ENCODE peak calls at places on chromosomes 3 and 15, in seven cellular contexts. Q is AG10803, B is transverse colon, D is foreskin fibroblast, M is A673, P is endothelial cell, C is tibial nerve. V is an unnamed sample.

GRCh38 chr15:28014623-28015200 is 84.4 kb downstream of the OCA2 start:
- DNase-seq in C (no peak), P (no peak), Q (no peak), B (no peak), D (no peak), M (no peak), V (no peak)

GRCh38 chr3:32421991-32422859 is 30.6 kb downstream of the CMTM7 start:
- DNase-seq in M (peak; percentile 92), D (peak; percentile 88), Q (peak; percentile 90), B (peak; percentile 91), P (no peak), C (peak; percentile 84), V (peak; percentile 96)

GRCh38 chr3:127170794-127171193 is 22.1 kb upstream of the PRR23E start:
- DNase-seq in P (no peak), Q (peak; percentile 67), M (no peak), D (peak; percentile 51), C (no peak), B (no peak), V (peak; percentile 43)

GRCh38 chr3:37922721-37923575 is 61.3 kb downstream of the CTDSPL start:
- DNase-seq in M (no peak), D (peak; percentile 49), P (no peak), C (no peak), B (no peak), Q (peak; percentile 78), V (no peak)

GRCh38 chr3:177350051-177350565 is 152.8 kb upstream of the TBL1XR1 start:
- DNase-seq in D (no peak), P (no peak), M (no peak), C (no peak), Q (no peak), B (no peak), V (no peak)

GRCh38 chr15:34122771-34123183 is 20.9 kb downstream of the PGBD4 start:
- DNase-seq in M (peak; percentile 69), D (peak; percentile 91), C (no peak), B (no peak), Q (peak; percentile 75), P (no peak), V (peak; percentile 29)

GRCh38 chr3:127667119-127667681 is 5.6 kb upstream of the ABTB1 start:
- DNase-seq in M (no peak), C (no peak), B (no peak), P (no peak), Q (no peak), D (no peak), V (no peak)

GRCh38 chr15:77507151-77507847 is 86.6 kb downstream of the HMG20A start:
- DNase-seq in Q (no peak), B (peak; percentile 64), C (peak; percentile 45), M (no peak), P (no peak), D (no peak), V (peak; percentile 87)

GRCh38 chr3:38232701-38233100 is 32.9 kb upstream of the SLC22A13 start:
- DNase-seq in Q (no peak), C (no peak), D (no peak), B (no peak), P (no peak), M (no peak), V (no peak)

GRCh38 chr15:35698331-35698730 is 152.4 kb upstream of the DPH6 start:
- DNase-seq in B (no peak), Q (no peak), P (no peak), D (no peak), C (no peak), M (no peak), V (no peak)

GRCh38 chr15:35696767-35697231 is 150.8 kb upstream of the DPH6 start:
- DNase-seq in C (no peak), Q (peak; percentile 62), B (no peak), P (no peak), M (peak; percentile 70), D (peak; percentile 71), V (no peak)

GRCh38 chr15:35698978-35699377 is 153.0 kb upstream of the DPH6 start:
- DNase-seq in D (no peak), P (no peak), Q (no peak), B (no peak), M (no peak), C (no peak), V (no peak)

GRCh38 chr15:35695002-35695401 is 149.0 kb upstream of the DPH6 start:
- DNase-seq in C (no peak), M (no peak), P (no peak), Q (no peak), B (no peak), D (no peak), V (no peak)

GRCh38 chr15:35697549-35698299 is 151.8 kb upstream of the DPH6 start:
- DNase-seq in P (peak; percentile 18), M (peak; percentile 28), B (peak; percentile 16), D (no peak), Q (peak; percentile 66), C (no peak), V (no peak)
- TF ChIP-seq CTCF in P (no peak), M (peak; percentile 44), B (peak; percentile 8), D (no peak), Q (peak; percentile 6), C (no peak), V (no peak)

GRCh38 chr15:101326462-101327146 is 31.6 kb upstream of the SNRPA1 start:
- DNase-seq in C (no peak), B (no peak), D (no peak), Q (no peak), M (no peak), P (no peak), V (no peak)
- TF ChIP-seq CTCF in C (no peak), B (no peak), D (no peak), Q (no peak), M (no peak), P (no peak), V (no peak)

GRCh38 chr3:49131040-49131439 is 1.8 kb downstream of the LAMB2 start:
- DNase-seq in C (no peak), Q (no peak), B (no peak), D (no peak), M (no peak), P (no peak), V (no peak)

GRCh38 chr3:49131576-49131975 is 1.3 kb downstream of the LAMB2 start:
- DNase-seq in D (no peak), Q (no peak), B (no peak), P (no peak), C (no peak), M (no peak), V (no peak)

GRCh38 chr3:49132073-49132436 is 795 bp downstream of the LAMB2 start:
- DNase-seq in P (no peak), D (no peak), B (no peak), Q (no peak), M (no peak), C (no peak), V (no peak)

GRCh38 chr3:49133226-49133951 is 539 bp upstream of the LAMB2 start:
- DNase-seq in Q (peak; percentile 91), M (peak; percentile 82), C (peak; percentile 74), B (peak; percentile 88), P (peak; percentile 79), D (peak; percentile 89), V (peak; percentile 80)

GRCh38 chr3:49132437-49133225 is at the start of gene LAMB2:
- DNase-seq in M (peak; percentile 42), Q (peak; percentile 85), P (peak; percentile 71), B (peak; percentile 79), D (peak; percentile 77), C (peak; percentile 48), V (peak; percentile 76)
- TF ChIP-seq CTCF in M (no peak), Q (peak; percentile 25), P (no peak), B (no peak), D (no peak), C (no peak), V (no peak)

GRCh38 chr3:116340680-116341216 is 104.5 kb downstream of the LSAMP start:
- DNase-seq in C (no peak), Q (peak; percentile 44), B (no peak), D (peak; percentile 3), P (no peak), M (no peak), V (no peak)

GRCh38 chr3:116341381-116341780 is 103.9 kb downstream of the LSAMP start:
- DNase-seq in B (no peak), C (no peak), P (no peak), Q (no peak), M (no peak), D (no peak), V (no peak)

GRCh38 chr3:116339441-116340028 is 105.8 kb downstream of the LSAMP start:
- DNase-seq in C (no peak), P (no peak), B (peak; percentile 25), Q (peak; percentile 82), D (peak; percentile 47), M (peak; percentile 65), V (no peak)

GRCh38 chr3:116338713-116339112 is 106.6 kb downstream of the LSAMP start:
- DNase-seq in D (no peak), Q (no peak), B (no peak), M (peak; percentile 84), P (no peak), C (no peak), V (no peak)

GRCh38 chr3:116337229-116337628 is 108.1 kb downstream of the LSAMP start:
- DNase-seq in D (no peak), Q (no peak), B (no peak), P (no peak), C (no peak), M (peak; percentile 10), V (no peak)
- TF ChIP-seq CTCF in D (no peak), Q (peak; percentile 34), B (no peak), P (no peak), C (no peak), M (peak; percentile 54), V (no peak)

GRCh38 chr3:128845119-128845518 is 34.3 kb upstream of the ACAD9 start:
- DNase-seq in M (no peak), D (no peak), Q (no peak), P (peak; percentile 41), B (no peak), C (no peak), V (peak; percentile 48)
- TF ChIP-seq CTCF in M (no peak), D (peak; percentile 5), Q (no peak), P (no peak), B (no peak), C (no peak), V (no peak)

V was measured in Calu3.